ENCODE peak calls at places on chromosomes 7 and 10, in nine cellular contexts. One of them, this sample, is unnamed.
A peak's percentile ranks its signal among the peaks of the same experiment; 100 is the strongest.

GRCh38 chr7:28442540-28443420 is 30.5 kb downstream of the CREB5 start:
- ATAC-seq in heart left ventricle: no peak
- ATAC-seq in body of pancreas: no peak
- ATAC-seq in HepG2: no peak
- ATAC-seq in upper lobe of left lung: no peak
- ATAC-seq in HCT116: no peak
- ATAC-seq in A549: no peak
- ATAC-seq in right lobe of liver: no peak
- ATAC-seq in IMR-90: no peak
- ATAC-seq in this sample: no peak

GRCh38 chr7:142308326-142308725 is 50.5 kb upstream of the PRSS58 start:
- ATAC-seq in heart left ventricle: no peak
- ATAC-seq in body of pancreas: no peak
- ATAC-seq in HepG2: no peak
- ATAC-seq in upper lobe of left lung: no peak
- ATAC-seq in HCT116: no peak
- ATAC-seq in A549: no peak
- ATAC-seq in right lobe of liver: peak; percentile 36
- ATAC-seq in IMR-90: no peak
- ATAC-seq in this sample: no peak

GRCh38 chr10:77925410-77925794 is 1.2 kb downstream of the DLG5 start:
- ATAC-seq in heart left ventricle: peak; percentile 50
- ATAC-seq in body of pancreas: no peak
- ATAC-seq in HepG2: peak; percentile 22
- ATAC-seq in upper lobe of left lung: no peak
- ATAC-seq in HCT116: peak; percentile 35
- ATAC-seq in A549: peak; percentile 66
- ATAC-seq in right lobe of liver: peak; percentile 10
- ATAC-seq in IMR-90: peak; percentile 28
- ATAC-seq in this sample: no peak

GRCh38 chr10:1068362-1069361 is 12.5 kb downstream of the WDR37 start:
- ATAC-seq in heart left ventricle: no peak
- ATAC-seq in body of pancreas: no peak
- ATAC-seq in HepG2: no peak
- ATAC-seq in upper lobe of left lung: no peak
- ATAC-seq in HCT116: no peak
- ATAC-seq in A549: no peak
- ATAC-seq in right lobe of liver: peak; percentile 42
- ATAC-seq in IMR-90: no peak
- ATAC-seq in this sample: no peak

GRCh38 chr10:79167537-79167936 is 98.8 kb downstream of the ZMIZ1 start:
- ATAC-seq in heart left ventricle: peak; percentile 55
- ATAC-seq in body of pancreas: no peak
- ATAC-seq in HepG2: no peak
- ATAC-seq in upper lobe of left lung: no peak
- ATAC-seq in HCT116: no peak
- ATAC-seq in A549: no peak
- ATAC-seq in right lobe of liver: no peak
- ATAC-seq in IMR-90: no peak
- ATAC-seq in this sample: no peak

GRCh38 chr7:97024209-97025129 is at the start of gene DLX5:
- ATAC-seq in heart left ventricle: peak; percentile 33
- ATAC-seq in body of pancreas: no peak
- ATAC-seq in HepG2: peak; percentile 86
- ATAC-seq in upper lobe of left lung: no peak
- ATAC-seq in HCT116: no peak
- ATAC-seq in A549: peak; percentile 72
- ATAC-seq in right lobe of liver: peak; percentile 5
- ATAC-seq in IMR-90: no peak
- ATAC-seq in this sample: peak; percentile 12

GRCh38 chr10:33566001-33566400 is 231.5 kb upstream of the NRP1 start:
- ATAC-seq in heart left ventricle: peak; percentile 49
- ATAC-seq in body of pancreas: no peak
- ATAC-seq in HepG2: no peak
- ATAC-seq in upper lobe of left lung: no peak
- ATAC-seq in HCT116: no peak
- ATAC-seq in A549: no peak
- ATAC-seq in right lobe of liver: no peak
- ATAC-seq in IMR-90: no peak
- ATAC-seq in this sample: no peak

GRCh38 chr7:33459340-33459751 is 330.0 kb downstream of the BBS9 start:
- ATAC-seq in heart left ventricle: peak; percentile 86
- ATAC-seq in body of pancreas: no peak
- ATAC-seq in HepG2: peak; percentile 99
- ATAC-seq in upper lobe of left lung: no peak
- ATAC-seq in HCT116: peak; percentile 99
- ATAC-seq in A549: peak; percentile 100
- ATAC-seq in right lobe of liver: peak; percentile 81
- ATAC-seq in IMR-90: peak; percentile 99
- ATAC-seq in this sample: no peak

GRCh38 chr10:88106348-88106747 is 242.9 kb downstream of the PTEN start:
- ATAC-seq in heart left ventricle: no peak
- ATAC-seq in body of pancreas: no peak
- ATAC-seq in HepG2: no peak
- ATAC-seq in upper lobe of left lung: no peak
- ATAC-seq in HCT116: no peak
- ATAC-seq in A549: no peak
- ATAC-seq in right lobe of liver: peak; percentile 67
- ATAC-seq in IMR-90: no peak
- ATAC-seq in this sample: peak; percentile 34

GRCh38 chr10:63582686-63583085 is 61.5 kb downstream of the REEP3 start:
- ATAC-seq in heart left ventricle: no peak
- ATAC-seq in body of pancreas: no peak
- ATAC-seq in HepG2: no peak
- ATAC-seq in upper lobe of left lung: no peak
- ATAC-seq in HCT116: no peak
- ATAC-seq in A549: no peak
- ATAC-seq in right lobe of liver: no peak
- ATAC-seq in IMR-90: no peak
- ATAC-seq in this sample: peak; percentile 39

GRCh38 chr7:3043544-3044395 is at the start of gene CARD11:
- ATAC-seq in heart left ventricle: no peak
- ATAC-seq in body of pancreas: no peak
- ATAC-seq in HepG2: no peak
- ATAC-seq in upper lobe of left lung: no peak
- ATAC-seq in HCT116: no peak
- ATAC-seq in A549: no peak
- ATAC-seq in right lobe of liver: no peak
- ATAC-seq in IMR-90: no peak
- ATAC-seq in this sample: no peak

GRCh38 chr10:91493313-91493712 is 83.2 kb downstream of the HECTD2 start:
- ATAC-seq in heart left ventricle: no peak
- ATAC-seq in body of pancreas: no peak
- ATAC-seq in HepG2: peak; percentile 50
- ATAC-seq in upper lobe of left lung: no peak
- ATAC-seq in HCT116: no peak
- ATAC-seq in A549: peak; percentile 55
- ATAC-seq in right lobe of liver: peak; percentile 72
- ATAC-seq in IMR-90: no peak
- ATAC-seq in this sample: no peak

GRCh38 chr10:77118603-77119282 is 518.9 kb downstream of the KCNMA1 start:
- ATAC-seq in heart left ventricle: no peak
- ATAC-seq in body of pancreas: no peak
- ATAC-seq in HepG2: no peak
- ATAC-seq in upper lobe of left lung: no peak
- ATAC-seq in HCT116: no peak
- ATAC-seq in A549: no peak
- ATAC-seq in right lobe of liver: no peak
- ATAC-seq in IMR-90: no peak
- ATAC-seq in this sample: no peak

GRCh38 chr10:67327626-67328535 is 368.1 kb downstream of the CTNNA3 start:
- ATAC-seq in heart left ventricle: no peak
- ATAC-seq in body of pancreas: no peak
- ATAC-seq in HepG2: no peak
- ATAC-seq in upper lobe of left lung: peak; percentile 57
- ATAC-seq in HCT116: no peak
- ATAC-seq in A549: no peak
- ATAC-seq in right lobe of liver: no peak
- ATAC-seq in IMR-90: no peak
- ATAC-seq in this sample: no peak

GRCh38 chr10:82221750-82222149 is 346.8 kb downstream of the NRG3 start:
- ATAC-seq in heart left ventricle: no peak
- ATAC-seq in body of pancreas: no peak
- ATAC-seq in HepG2: no peak
- ATAC-seq in upper lobe of left lung: no peak
- ATAC-seq in HCT116: no peak
- ATAC-seq in A549: no peak
- ATAC-seq in right lobe of liver: no peak
- ATAC-seq in IMR-90: no peak
- ATAC-seq in this sample: no peak

GRCh38 chr7:2394566-2395082 is 8.8 kb upstream of the CHST12 start:
- ATAC-seq in heart left ventricle: no peak
- ATAC-seq in body of pancreas: no peak
- ATAC-seq in HepG2: no peak
- ATAC-seq in upper lobe of left lung: no peak
- ATAC-seq in HCT116: no peak
- ATAC-seq in A549: no peak
- ATAC-seq in right lobe of liver: no peak
- ATAC-seq in IMR-90: no peak
- ATAC-seq in this sample: no peak

GRCh38 chr10:32893431-32893830 is 64.6 kb downstream of the ITGB1 start:
- ATAC-seq in heart left ventricle: peak; percentile 16
- ATAC-seq in body of pancreas: no peak
- ATAC-seq in HepG2: peak; percentile 62
- ATAC-seq in upper lobe of left lung: no peak
- ATAC-seq in HCT116: peak; percentile 89
- ATAC-seq in A549: peak; percentile 56
- ATAC-seq in right lobe of liver: no peak
- ATAC-seq in IMR-90: no peak
- ATAC-seq in this sample: no peak

GRCh38 chr7:104926905-104927454 is 87.0 kb upstream of the KMT2E start:
- ATAC-seq in heart left ventricle: no peak
- ATAC-seq in body of pancreas: peak; percentile 63
- ATAC-seq in HepG2: peak; percentile 63
- ATAC-seq in upper lobe of left lung: peak; percentile 69
- ATAC-seq in HCT116: no peak
- ATAC-seq in A549: no peak
- ATAC-seq in right lobe of liver: no peak
- ATAC-seq in IMR-90: no peak
- ATAC-seq in this sample: no peak

GRCh38 chr7:113915991-113916390 is 2.8 kb downstream of the PPP1R3A start:
- ATAC-seq in heart left ventricle: no peak
- ATAC-seq in body of pancreas: no peak
- ATAC-seq in HepG2: no peak
- ATAC-seq in upper lobe of left lung: no peak
- ATAC-seq in HCT116: no peak
- ATAC-seq in A549: no peak
- ATAC-seq in right lobe of liver: no peak
- ATAC-seq in IMR-90: no peak
- ATAC-seq in this sample: no peak
- TF ChIP-seq POLR2A in heart left ventricle: no peak
- TF ChIP-seq POLR2A in body of pancreas: no peak
- TF ChIP-seq POLR2A in HepG2: no peak
- TF ChIP-seq POLR2A in upper lobe of left lung: no peak
- TF ChIP-seq POLR2A in HCT116: no peak
- TF ChIP-seq POLR2A in A549: no peak
- TF ChIP-seq POLR2A in right lobe of liver: no peak
- TF ChIP-seq POLR2A in IMR-90: no peak
- TF ChIP-seq POLR2A in this sample: no peak

DNA sequence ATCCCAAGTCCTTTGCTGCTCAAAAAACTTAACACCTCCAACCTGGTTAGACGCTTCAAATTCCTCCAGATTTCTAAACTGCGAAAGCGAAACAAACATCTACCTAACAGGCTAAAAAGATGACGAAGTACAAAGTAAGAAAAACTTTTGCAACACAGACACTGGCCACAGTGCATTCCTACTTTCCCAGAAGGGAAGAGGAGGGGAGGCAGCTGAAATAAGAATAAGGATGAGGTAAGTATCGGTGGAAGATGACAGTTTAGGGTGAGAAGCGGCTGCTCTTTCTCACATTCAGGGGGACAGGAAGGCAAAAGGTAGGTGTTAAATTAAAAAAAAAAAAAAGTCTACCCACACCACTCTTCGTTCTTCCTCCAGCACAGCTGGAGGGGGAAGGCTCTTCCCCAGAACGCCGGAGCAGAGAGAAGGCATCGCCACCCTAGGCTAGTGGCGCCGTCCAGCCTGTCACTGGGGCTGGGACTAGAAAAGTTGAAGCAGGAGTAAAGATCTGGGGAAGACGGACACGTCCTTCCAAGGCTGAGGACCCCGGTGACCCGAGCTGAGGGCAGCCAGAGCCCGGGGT is 909 bp downstream of the DNAJC1 start:
- ATAC-seq in heart left ventricle: peak; percentile 27
- ATAC-seq in body of pancreas: peak; percentile 20
- ATAC-seq in HepG2: peak; percentile 2
- ATAC-seq in upper lobe of left lung: no peak
- ATAC-seq in HCT116: peak; percentile 9
- ATAC-seq in A549: peak; percentile 3
- ATAC-seq in right lobe of liver: peak; percentile 36
- ATAC-seq in IMR-90: peak; percentile 9
- ATAC-seq in this sample: peak; percentile 9
- TF ChIP-seq POLR2A in heart left ventricle: no peak
- TF ChIP-seq POLR2A in body of pancreas: no peak
- TF ChIP-seq POLR2A in HepG2: peak; percentile 27
- TF ChIP-seq POLR2A in upper lobe of left lung: no peak
- TF ChIP-seq POLR2A in HCT116: no peak
- TF ChIP-seq POLR2A in A549: no peak
- TF ChIP-seq POLR2A in right lobe of liver: peak; percentile 47
- TF ChIP-seq POLR2A in IMR-90: no peak
- TF ChIP-seq POLR2A in this sample: no peak

GRCh38 chr7:1233328-1234048 is 816 bp downstream of the UNCX start:
- ATAC-seq in heart left ventricle: no peak
- ATAC-seq in body of pancreas: no peak
- ATAC-seq in HepG2: no peak
- ATAC-seq in upper lobe of left lung: no peak
- ATAC-seq in HCT116: no peak
- ATAC-seq in A549: peak; percentile 34
- ATAC-seq in right lobe of liver: no peak
- ATAC-seq in IMR-90: no peak
- ATAC-seq in this sample: no peak
- TF ChIP-seq POLR2A in heart left ventricle: no peak
- TF ChIP-seq POLR2A in body of pancreas: no peak
- TF ChIP-seq POLR2A in HepG2: no peak
- TF ChIP-seq POLR2A in upper lobe of left lung: no peak
- TF ChIP-seq POLR2A in HCT116: no peak
- TF ChIP-seq POLR2A in A549: no peak
- TF ChIP-seq POLR2A in right lobe of liver: no peak
- TF ChIP-seq POLR2A in IMR-90: no peak
- TF ChIP-seq POLR2A in this sample: no peak

DNA sequence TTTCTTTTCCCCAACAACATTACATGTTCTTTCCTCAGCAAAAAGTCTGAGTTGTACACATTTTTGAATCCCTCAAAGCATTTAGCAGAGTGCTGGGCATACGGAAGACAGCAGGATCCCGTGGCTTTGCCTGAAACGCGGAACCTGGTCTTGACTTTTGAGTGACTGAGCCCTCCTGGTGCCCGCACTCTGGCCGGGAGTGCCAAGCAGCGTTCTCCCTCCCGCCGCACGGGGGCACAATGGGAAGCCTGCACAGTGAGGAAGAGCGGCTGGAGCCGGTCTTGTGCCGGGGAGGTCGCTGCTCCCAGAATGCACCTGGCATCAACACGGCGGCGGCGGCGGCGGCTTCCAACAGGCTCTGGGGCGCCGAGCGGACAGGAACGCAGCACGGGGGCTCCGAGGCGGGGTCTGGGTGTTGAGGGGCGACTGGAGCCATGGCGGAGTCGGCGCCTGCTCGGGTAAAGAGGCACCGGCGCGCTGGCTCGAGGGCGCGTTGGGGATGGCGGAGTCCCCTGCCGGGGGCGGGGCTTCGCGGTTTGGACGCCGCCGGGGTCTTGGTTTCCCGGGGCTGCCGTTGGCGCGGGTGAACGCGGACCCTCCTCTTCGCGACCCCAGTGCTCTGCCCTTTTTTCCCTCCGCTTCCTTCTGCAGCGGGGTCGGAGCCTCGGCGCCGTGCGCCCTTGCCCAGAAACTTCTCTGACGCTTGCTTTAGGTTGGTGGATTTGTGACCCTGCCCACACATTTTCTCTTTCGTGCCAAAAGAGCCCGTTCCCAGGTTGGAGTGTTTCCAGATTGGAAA is at the start of gene ZNF212:
- ATAC-seq in heart left ventricle: peak; percentile 100
- ATAC-seq in body of pancreas: peak; percentile 100
- ATAC-seq in HepG2: peak; percentile 100
- ATAC-seq in upper lobe of left lung: peak; percentile 99
- ATAC-seq in HCT116: peak; percentile 100
- ATAC-seq in A549: peak; percentile 100
- ATAC-seq in right lobe of liver: peak; percentile 99
- ATAC-seq in IMR-90: peak; percentile 100
- ATAC-seq in this sample: peak; percentile 100
- TF ChIP-seq POLR2A in heart left ventricle: peak; percentile 48
- TF ChIP-seq POLR2A in body of pancreas: peak; percentile 66
- TF ChIP-seq POLR2A in HepG2: peak; percentile 47
- TF ChIP-seq POLR2A in upper lobe of left lung: no peak
- TF ChIP-seq POLR2A in HCT116: no peak
- TF ChIP-seq POLR2A in A549: peak; percentile 10
- TF ChIP-seq POLR2A in right lobe of liver: peak; percentile 18
- TF ChIP-seq POLR2A in IMR-90: peak; percentile 56
- TF ChIP-seq POLR2A in this sample: no peak

This sample was measured in gastroesophageal sphincter.